ENCODE peak calls at places on chromosomes 3 and 15, in six cellular contexts. N is transverse colon, A is stomach, Q is HepG2, S is SK-N-SH, E is K562. R is an unnamed sample.

GRCh38 chr15:42612367-42612912 is 37.0 kb downstream of the STARD9 start:
- DNase-seq in S (no peak), A (no peak), Q (no peak), E (no peak), N (no peak), R (no peak)

GRCh38 chr3:172125963-172126403 is 86.6 kb downstream of the FNDC3B start:
- DNase-seq in S (no peak), E (no peak), N (peak), A (peak), Q (no peak), R (peak)

GRCh38 chr15:47390208-47390765 is 327.0 kb upstream of the SEMA6D start:
- DNase-seq in S (no peak), Q (no peak), E (no peak), A (no peak), N (no peak), R (no peak)

GRCh38 chr3:27728195-27729087 is 6.3 kb upstream of the EOMES start:
- DNase-seq in A (no peak), N (no peak), Q (peak), S (peak), E (no peak), R (no peak)

GRCh38 chr15:78396976-78397375 is 41.0 kb upstream of the IREB2 start:
- DNase-seq in S (no peak), E (peak), Q (peak), A (peak), N (peak), R (no peak)

GRCh38 chr3:111864821-111865656 is 6.0 kb downstream of the PHLDB2 start:
- DNase-seq in N (no peak), A (no peak), E (no peak), S (no peak), Q (peak), R (no peak)

GRCh38 chr3:147189016-147189415 is 217.3 kb downstream of the ZIC4 start:
- DNase-seq in E (no peak), S (no peak), N (no peak), A (no peak), Q (no peak), R (no peak)

GRCh38 chr3:30996467-30996866 is 102.0 kb upstream of the GADL1 start:
- DNase-seq in E (no peak), N (no peak), A (no peak), S (peak), Q (no peak), R (no peak)

GRCh38 chr3:10192953-10193691 is 28.4 kb downstream of the IRAK2 start:
- DNase-seq in A (peak), Q (peak), E (no peak), N (peak), S (peak), R (no peak)

GRCh38 chr15:47602124-47602523 is 115.2 kb upstream of the SEMA6D start:
- DNase-seq in N (no peak), A (no peak), E (no peak), Q (no peak), S (no peak), R (no peak)

GRCh38 chr15:77974098-77974414 is 103.5 kb downstream of the TBC1D2B start:
- DNase-seq in S (peak), E (no peak), N (peak), Q (no peak), A (peak), R (peak)

GRCh38 chr3:195549001-195549400 is 5.9 kb upstream of the PPP1R2 start:
- DNase-seq in S (no peak), E (no peak), Q (no peak), N (no peak), A (no peak), R (no peak)

GRCh38 chr3:50164056-50164455 is 8.9 kb downstream of the SEMA3F start:
- DNase-seq in A (peak), Q (no peak), N (peak), S (no peak), E (no peak), R (peak)

GRCh38 chr3:61250784-61251173 is 473 bp downstream of the FHIT start:
- DNase-seq in A (no peak), S (peak), Q (peak), E (peak), N (peak), R (peak)

GRCh38 chr3:10678796-10679376 is 137.1 kb upstream of the SLC6A11 start:
- DNase-seq in A (no peak), E (no peak), Q (no peak), N (no peak), S (no peak), R (no peak)

GRCh38 chr3:173465112-173465511 is 67.6 kb downstream of the NLGN1 start:
- DNase-seq in N (no peak), E (no peak), S (no peak), Q (no peak), A (no peak), R (no peak)

GRCh38 chr3:161852744-161853143 is 356.1 kb downstream of the OTOL1 start:
- DNase-seq in Q (no peak), N (no peak), S (no peak), A (no peak), E (no peak), R (no peak)

GRCh38 chr3:144771401-144771870 is 799.8 kb downstream of the DIPK2A start:
- DNase-seq in S (no peak), A (no peak), E (no peak), N (no peak), Q (no peak), R (no peak)

DNA sequence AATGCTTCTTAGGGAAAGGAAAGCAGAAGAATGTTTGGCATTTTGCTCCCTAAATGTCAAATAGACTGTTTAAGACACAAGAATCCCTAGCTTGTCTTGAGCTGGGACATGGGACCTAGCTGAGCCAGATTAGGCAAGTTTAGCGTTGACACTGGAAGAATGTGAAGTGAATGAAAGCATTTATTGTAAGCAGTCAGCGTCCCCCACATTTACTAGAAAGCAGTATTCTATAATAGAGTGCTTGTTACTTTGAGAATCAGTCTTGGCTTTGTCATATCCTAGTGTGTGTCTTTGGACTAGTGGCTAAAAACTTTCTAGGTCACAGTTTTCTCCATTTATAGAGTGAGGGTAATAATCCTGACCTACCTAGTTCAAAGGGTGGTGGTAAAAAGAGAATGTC is 161.6 kb downstream of the ADAMTSL3 start:
- DNase-seq in Q (no peak), A (no peak), E (no peak), S (no peak), N (no peak), R (no peak)
- TF ChIP-seq EP300 in Q (no peak), A (no peak), E (no peak), S (no peak), N (no peak), R (no peak)

GRCh38 chr3:117540583-117540982 is 831.0 kb downstream of the TUSC7 start:
- DNase-seq in A (no peak), Q (no peak), N (no peak), S (no peak), E (no peak), R (no peak)

GRCh38 chr3:117534138-117534537 is 824.6 kb downstream of the TUSC7 start:
- DNase-seq in E (no peak), N (no peak), S (no peak), Q (no peak), A (no peak), R (no peak)

GRCh38 chr3:117537949-117538348 is 828.4 kb downstream of the TUSC7 start:
- DNase-seq in S (no peak), Q (no peak), A (no peak), N (no peak), E (no peak), R (no peak)

GRCh38 chr3:117545484-117545883 is 835.9 kb downstream of the TUSC7 start:
- DNase-seq in Q (no peak), A (no peak), S (no peak), N (no peak), E (no peak), R (no peak)

GRCh38 chr3:117539729-117540128 is 830.1 kb downstream of the TUSC7 start:
- DNase-seq in A (no peak), N (no peak), E (no peak), Q (no peak), S (no peak), R (no peak)
- TF ChIP-seq POLR2AphosphoS5 in A (no peak), N (no peak), E (no peak), Q (no peak), S (no peak), R (no peak)

GRCh38 chr3:48088749-48089466 is 72.7 kb upstream of the MAP4 start:
- DNase-seq in A (peak), E (peak), S (peak), Q (peak), N (peak), R (peak)
- TF ChIP-seq EP300 in A (no peak), E (peak), S (no peak), Q (no peak), N (no peak), R (no peak)

GRCh38 chr15:63347074-63347859 is 34.4 kb downstream of the CA12 start:
- DNase-seq in E (no peak), N (no peak), Q (no peak), S (peak), A (no peak), R (no peak)
- TF ChIP-seq POLR2AphosphoS5 in E (no peak), N (no peak), Q (no peak), S (no peak), A (no peak), R (no peak)

GRCh38 chr15:61063875-61064320 is 165.2 kb downstream of the RORA start:
- DNase-seq in Q (no peak), N (peak), S (no peak), A (no peak), E (no peak), R (no peak)
- TF ChIP-seq EP300 in Q (no peak), N (no peak), S (no peak), A (no peak), E (no peak), R (no peak)

GRCh38 chr15:64851503-64851840 is 9.8 kb downstream of the PLEKHO2 start:
- DNase-seq in S (no peak), A (no peak), E (no peak), Q (no peak), N (peak), R (no peak)
- TF ChIP-seq POLR2AphosphoS5 in S (peak), A (peak), E (no peak), Q (no peak), N (peak), R (no peak)

R was measured in suprapubic skin.